ENCODE peak calls at places on chromosomes 11 and 22, in six cellular contexts. Q is choroid plexus epithelial cell, U is HFF-Myc, Y is GM23338, M is nephron progenitor cell, A is GM12864. V is an unnamed sample.

GRCh38 chr11:2445107-2445947 is 519 bp downstream of the KCNQ1 start:
- DNase-seq in U (no peak), M (peak; percentile 36), Y (peak; percentile 47), Q (no peak), A (no peak), V (no peak)

GRCh38 chr11:23370580-23371275 is 510.5 kb upstream of the CCDC179 start:
- DNase-seq in M (no peak), Q (peak; percentile 14), U (no peak), Y (no peak), A (no peak), V (no peak)

GRCh38 chr22:49609207-49609876 is 218.3 kb downstream of the BRD1 start:
- DNase-seq in U (no peak), A (no peak), Y (no peak), M (no peak), Q (no peak), V (no peak)

GRCh38 chr22:39815882-39816395 is 77.6 kb downstream of the ENTHD1 start:
- DNase-seq in U (no peak), Q (no peak), A (no peak), M (no peak), Y (peak; percentile 26), V (no peak)

GRCh38 chr22:36612458-36612857 is 83.5 kb upstream of the EIF3D start:
- DNase-seq in M (no peak), A (no peak), U (no peak), Q (no peak), Y (no peak), V (no peak)

GRCh38 chr11:127804775-127805446 is 782.4 kb downstream of the ETS1 start:
- DNase-seq in A (no peak), Q (no peak), M (no peak), Y (no peak), U (no peak), V (no peak)

GRCh38 chr11:121439759-121440158 is 12.4 kb upstream of the SORL1 start:
- DNase-seq in Q (no peak), U (no peak), Y (no peak), A (no peak), M (no peak), V (no peak)

GRCh38 chr11:10302744-10303557 is 1.9 kb upstream of the ADM start:
- DNase-seq in Q (peak; percentile 78), M (peak; percentile 61), Y (peak; percentile 71), A (no peak), U (no peak), V (peak; percentile 34)

GRCh38 chr11:6437993-6438392 is 2.8 kb downstream of the HPX start:
- DNase-seq in Q (no peak), U (no peak), A (no peak), Y (no peak), M (no peak), V (no peak)

GRCh38 chr11:92024788-92025187 is 199.8 kb upstream of the FAT3 start:
- DNase-seq in U (no peak), Y (no peak), A (no peak), Q (no peak), M (no peak), V (no peak)

GRCh38 chr11:59207988-59208432 is 4.7 kb downstream of the MPEG1 start:
- DNase-seq in Q (peak; percentile 86), M (peak; percentile 15), A (peak; percentile 84), Y (peak; percentile 81), U (no peak), V (peak; percentile 52)

GRCh38 chr11:14179126-14179820 is 179.7 kb downstream of the RRAS2 start:
- DNase-seq in A (no peak), M (no peak), Y (no peak), U (peak; percentile 38), Q (peak; percentile 1), V (no peak)

GRCh38 chr11:76863196-76863777 is 2.6 kb downstream of the ACER3 start:
- DNase-seq in M (no peak), A (no peak), Y (no peak), Q (no peak), U (no peak), V (no peak)

GRCh38 chr11:76861490-76861953 is 804 bp downstream of the ACER3 start:
- DNase-seq in A (no peak), Y (peak; percentile 6), U (no peak), M (no peak), Q (no peak), V (peak; percentile 14)

GRCh38 chr11:76859708-76860233 is 947 bp upstream of the ACER3 start:
- DNase-seq in Q (no peak), A (no peak), M (no peak), U (no peak), Y (peak; percentile 10), V (no peak)

GRCh38 chr11:76857776-76858461 is 2.8 kb upstream of the ACER3 start:
- DNase-seq in U (no peak), Q (no peak), A (no peak), M (no peak), Y (no peak), V (no peak)

GRCh38 chr11:76860539-76861475 is at the start of gene ACER3:
- DNase-seq in U (peak; percentile 38), Y (peak; percentile 94), M (peak; percentile 95), A (peak; percentile 70), Q (peak; percentile 88), V (peak; percentile 92)
- TF ChIP-seq CTCF in U (peak; percentile 20), Y (peak; percentile 22), M (no peak), A (peak; percentile 7), Q (peak; percentile 43), V (peak; percentile 47)

DNA sequence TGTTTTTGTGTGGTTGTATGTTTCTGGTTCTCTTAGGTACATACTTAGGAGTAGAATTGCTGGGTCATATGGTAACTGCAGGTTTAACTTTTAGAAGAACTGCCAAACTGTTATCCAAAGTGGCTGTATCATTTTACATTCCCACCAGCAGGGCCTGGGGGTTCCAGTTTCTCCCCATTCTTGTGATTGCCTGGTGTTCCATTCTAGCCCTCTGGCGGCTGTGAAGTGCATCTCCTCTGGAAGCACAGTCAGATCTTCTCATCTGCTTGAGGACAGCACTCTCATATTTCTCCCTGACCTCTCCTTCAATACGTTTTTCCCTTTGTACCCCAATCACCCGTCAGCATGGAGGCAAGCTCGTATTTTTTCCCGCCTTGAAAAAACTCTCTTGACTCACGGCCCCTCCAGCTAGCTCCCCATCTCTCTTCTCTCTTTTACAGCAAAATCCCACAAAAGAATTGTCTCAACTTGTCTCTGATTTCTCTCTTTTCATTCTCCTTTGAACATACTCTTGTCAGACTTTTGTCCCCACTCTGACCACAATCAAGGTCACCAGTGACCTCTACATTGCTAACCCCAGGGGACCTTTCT is 56.8 kb upstream of the THY1 start:
- DNase-seq in A (no peak), Q (peak; percentile 70), U (no peak), M (peak; percentile 46), Y (peak; percentile 89), V (no peak)
- TF ChIP-seq CTCF in A (peak; percentile 61), Q (peak; percentile 88), U (peak; percentile 78), M (peak; percentile 64), Y (peak; percentile 75), V (no peak)

GRCh38 chr22:19432092-19432844 is at the start of gene MRPL40:
- DNase-seq in U (peak; percentile 77), Q (peak; percentile 97), A (peak; percentile 84), Y (peak; percentile 89), M (peak; percentile 92), V (peak; percentile 83)
- TF ChIP-seq CTCF in U (no peak), Q (no peak), A (no peak), Y (no peak), M (no peak), V (no peak)

GRCh38 chr11:118241191-118242098 is 10.7 kb downstream of the MPZL3 start:
- DNase-seq in Y (no peak), M (no peak), Q (no peak), A (peak; percentile 57), U (no peak), V (peak; percentile 79)
- TF ChIP-seq CTCF in Y (no peak), M (no peak), Q (no peak), A (no peak), U (no peak), V (no peak)

GRCh38 chr22:24997023-24997422 is 44.5 kb downstream of the KIAA1671 start:
- DNase-seq in Q (no peak), U (no peak), M (no peak), Y (peak; percentile 44), A (no peak), V (no peak)

GRCh38 chr22:24996420-24996952 is 44.0 kb downstream of the KIAA1671 start:
- DNase-seq in Q (peak; percentile 8), U (no peak), M (peak; percentile 64), A (no peak), Y (peak; percentile 87), V (peak; percentile 66)

GRCh38 chr22:24992946-24993345 is 40.4 kb downstream of the KIAA1671 start:
- DNase-seq in M (no peak), Y (no peak), U (no peak), Q (no peak), A (no peak), V (no peak)

GRCh38 chr22:24995649-24996180 is 43.2 kb downstream of the KIAA1671 start:
- DNase-seq in M (no peak), Y (no peak), A (no peak), Q (no peak), U (no peak), V (no peak)

GRCh38 chr22:24994070-24994763 is 41.7 kb downstream of the KIAA1671 start:
- DNase-seq in Q (no peak), M (no peak), A (no peak), U (no peak), Y (peak; percentile 64), V (peak; percentile 84)
- TF ChIP-seq CTCF in Q (no peak), M (no peak), A (no peak), U (no peak), Y (peak; percentile 63), V (no peak)

DNA sequence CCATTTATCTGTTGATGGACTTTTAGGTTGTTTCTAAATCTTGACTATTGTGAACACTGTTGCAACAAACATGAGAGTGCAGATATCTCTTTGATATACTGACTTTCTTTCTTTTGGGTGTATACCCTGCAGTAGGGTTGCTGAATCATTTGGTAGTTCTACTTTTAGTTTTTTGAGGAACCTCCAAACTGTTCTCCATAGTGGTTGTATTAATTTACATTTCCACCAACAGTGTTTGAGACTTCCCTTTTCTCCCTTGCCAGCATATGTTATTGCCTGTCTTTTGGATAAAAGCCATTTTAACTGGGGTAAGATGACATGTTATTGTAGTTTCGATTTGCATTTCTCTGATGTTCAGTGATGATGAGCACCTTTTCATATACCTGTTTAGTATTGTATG is 330.0 kb downstream of the DDX10 start:
- DNase-seq in M (no peak), Y (no peak), A (no peak), Q (no peak), U (no peak), V (no peak)
- TF ChIP-seq CTCF in M (no peak), Y (no peak), A (no peak), Q (no peak), U (no peak), V (no peak)